ENCODE peak calls at places on chromosome 6, in four cellular contexts. C, T, F and O are unnamed samples.

GRCh38 chr6:53299331-53299835 is 49.4 kb downstream of the ELOVL5 start:
- DNase-seq in T (no peak), C (no peak), F (no peak), O (no peak)

GRCh38 chr6:81138236-81138635 is 614.2 kb downstream of the TENT5A start:
- DNase-seq in F (no peak), C (no peak), T (no peak), O (no peak)

GRCh38 chr6:48611332-48611731 is 500.3 kb upstream of the PTCHD4 start:
- DNase-seq in F (no peak), C (peak), T (no peak), O (no peak)

GRCh38 chr6:143410859-143411270 is 39.6 kb downstream of the ADAT2 start:
- DNase-seq in C (peak), T (no peak), F (no peak), O (no peak)

GRCh38 chr6:163355471-163355991 is 59.0 kb upstream of the QKI start:
- DNase-seq in C (peak), T (no peak), F (no peak), O (no peak)

GRCh38 chr6:12245763-12246720 is 44.1 kb upstream of the EDN1 start:
- DNase-seq in F (no peak), T (no peak), C (peak), O (no peak)

GRCh38 chr6:90463359-90463758 is 123.5 kb downstream of the MAP3K7 start:
- DNase-seq in C (no peak), F (peak), T (peak), O (no peak)

GRCh38 chr6:98137391-98137790 is 697.0 kb upstream of the POU3F2 start:
- DNase-seq in F (no peak), T (no peak), C (no peak), O (no peak)

GRCh38 chr6:137272403-137272802 is 53.2 kb upstream of the IFNGR1 start:
- DNase-seq in T (no peak), F (no peak), C (peak), O (no peak)

GRCh38 chr6:3457710-3458605 is 1.1 kb upstream of the SLC22A23 start:
- DNase-seq in F (no peak), T (no peak), C (peak), O (peak)

GRCh38 chr6:119678961-119679360 is 329.4 kb upstream of the MAN1A1 start:
- DNase-seq in F (no peak), C (no peak), T (no peak), O (no peak)

GRCh38 chr6:130841128-130841728 is 14.0 kb downstream of the SMLR1 start:
- DNase-seq in T (no peak), C (no peak), F (no peak), O (no peak)

GRCh38 chr6:23531666-23532065 is 594.3 kb upstream of the NRSN1 start:
- DNase-seq in F (no peak), C (no peak), T (no peak), O (no peak)

GRCh38 chr6:100892116-100892515 is 11.0 kb upstream of the ASCC3 start:
- DNase-seq in F (no peak), T (no peak), C (no peak), O (no peak)

GRCh38 chr6:20142866-20143265 is 69.4 kb downstream of the MBOAT1 start:
- DNase-seq in F (no peak), T (no peak), C (no peak), O (no peak)

GRCh38 chr6:53986721-53987526 is 124.3 kb upstream of the MLIP start:
- DNase-seq in C (no peak), T (no peak), F (no peak), O (no peak)

GRCh38 chr6:38117281-38117680 is 297.8 kb downstream of the ZFAND3 start:
- DNase-seq in F (no peak), C (peak), T (no peak), O (no peak)

GRCh38 chr6:14025160-14025559 is 92.4 kb upstream of the CD83 start:
- DNase-seq in T (no peak), F (no peak), C (no peak), O (no peak)

GRCh38 chr6:71321344-71321743 is 32.7 kb downstream of the OGFRL1 start:
- DNase-seq in T (no peak), F (no peak), C (no peak), O (no peak)

GRCh38 chr6:3377536-3378397 is 79.1 kb downstream of the SLC22A23 start:
- DNase-seq in F (no peak), T (no peak), C (peak), O (no peak)

GRCh38 chr6:161410736-161411135 is 136.9 kb upstream of the AGPAT4 start:
- DNase-seq in C (no peak), F (no peak), T (no peak), O (no peak)

GRCh38 chr6:30480536-30481156 is 8.7 kb upstream of the HLA-E start:
- DNase-seq in C (no peak), T (peak), F (peak), O (no peak)

GRCh38 chr6:77906070-77906469 is 253.2 kb downstream of the MEI4 start:
- DNase-seq in F (no peak), T (no peak), C (no peak), O (no peak)

GRCh38 chr6:2857185-2857579 is 15.5 kb upstream of the SERPINB1 start:
- DNase-seq in T (no peak), F (no peak), C (no peak), O (no peak)

GRCh38 chr6:148427333-148427732 is 84.7 kb downstream of the SASH1 start:
- DNase-seq in F (no peak), T (no peak), C (no peak), O (no peak)

GRCh38 chr6:113860165-113860955 is 3.2 kb downstream of the MARCKS start:
- DNase-seq in F (no peak), T (no peak), C (peak), O (no peak)

GRCh38 chr6:29552512-29553051 is 7.0 kb downstream of the UBD start:
- DNase-seq in F (no peak), T (no peak), C (peak), O (peak)

GRCh38 chr6:30857537-30857936 is 26.8 kb upstream of the DDR1 start:
- DNase-seq in F (no peak), T (no peak), C (no peak), O (no peak)

GRCh38 chr6:147167009-147167408 is 37.2 kb upstream of the STXBP5 start:
- DNase-seq in F (no peak), T (no peak), C (peak), O (no peak)

GRCh38 chr6:43687079-43687436 is 533 bp downstream of the MRPS18A start:
- DNase-seq in T (no peak), F (no peak), C (no peak), O (no peak)

GRCh38 chr6:149750136-149750609 is 632 bp downstream of the PCMT1 start:
- DNase-seq in F (peak), T (peak), C (peak), O (peak)

GRCh38 chr6:151179321-151179720 is 60.4 kb upstream of the AKAP12 start:
- DNase-seq in T (no peak), F (no peak), C (peak), O (no peak)